ENCODE peak calls at places on chromosomes 5 and 9, in six cellular contexts. Z is endothelial cell of umbilical vein, G is prostate gland, L is H1, V is transverse colon, P is HCT116. J is an unnamed sample.

GRCh38 chr5:115490601-115491000 is 54.0 kb downstream of the FEM1C start:
- DNase-seq in Z (no peak), G (no peak), L (no peak), V (no peak), P (no peak), J (no peak)

GRCh38 chr5:147713550-147714295 is 68.8 kb downstream of the JAKMIP2 start:
- DNase-seq in Z (no peak), G (no peak), L (no peak), V (no peak), P (no peak), J (no peak)

GRCh38 chr9:70420267-70421019 is 6.0 kb upstream of the KLF9 start:
- DNase-seq in Z (peak; percentile 91), G (peak; percentile 96), L (peak; percentile 57), V (peak; percentile 92), P (peak; percentile 42), J (peak; percentile 95)

GRCh38 chr9:14296462-14296861 is 17.5 kb downstream of the NFIB start:
- DNase-seq in Z (no peak), G (no peak), L (no peak), V (no peak), P (no peak), J (no peak)

GRCh38 chr5:165920655-165921054 is 2370.8 kb upstream of the WWC1 start:
- DNase-seq in Z (no peak), G (no peak), L (no peak), V (no peak), P (no peak), J (no peak)

GRCh38 chr5:128632264-128632663 is 94.2 kb upstream of the FBN2 start:
- DNase-seq in Z (peak; percentile 57), G (no peak), L (no peak), V (no peak), P (no peak), J (no peak)

GRCh38 chr9:135792268-135793128 is 90.5 kb downstream of the KCNT1 start:
- DNase-seq in Z (no peak), G (no peak), L (no peak), V (no peak), P (no peak), J (no peak)

GRCh38 chr5:113329981-113330380 is 104.8 kb downstream of the TSSK1B start:
- DNase-seq in Z (no peak), G (no peak), L (no peak), V (no peak), P (no peak), J (no peak)

DNA sequence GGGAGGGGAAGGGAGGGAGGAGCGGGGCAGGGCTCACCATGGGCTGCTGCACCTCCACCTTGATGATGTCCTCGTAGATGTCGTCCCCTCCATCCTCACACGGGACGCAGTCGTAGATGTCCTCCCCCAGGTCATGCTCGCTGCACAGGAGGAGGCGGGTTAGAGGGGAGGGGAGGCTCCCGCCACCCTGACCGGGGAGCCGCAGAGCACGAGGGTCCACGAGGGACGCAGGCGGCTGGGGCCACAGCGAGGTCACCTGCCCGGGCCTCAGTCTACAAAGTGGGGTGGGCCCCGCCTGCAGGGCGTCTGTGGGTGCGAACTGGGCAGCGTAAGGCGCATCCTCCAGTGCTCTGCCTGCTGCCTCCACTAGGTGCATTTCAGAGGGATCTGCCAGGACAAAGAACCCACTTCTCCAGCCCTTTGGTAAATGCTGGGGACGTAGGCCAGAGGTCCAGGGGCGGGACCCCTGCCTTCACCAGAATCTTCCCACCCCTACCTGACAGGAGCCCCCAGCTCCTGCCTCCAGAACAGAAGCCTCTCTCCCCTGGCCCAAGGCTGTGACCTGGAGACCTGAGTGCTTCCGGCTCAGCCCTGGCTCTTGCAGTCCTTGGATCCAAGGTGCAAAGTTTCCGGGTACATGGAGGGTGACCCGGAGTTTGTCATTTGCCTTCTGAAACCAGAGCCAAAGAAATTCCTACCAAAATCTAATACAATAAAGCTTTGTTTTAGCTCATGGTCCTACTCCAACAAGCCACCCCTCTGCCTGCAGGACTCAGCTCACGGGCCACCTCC is 74.1 kb upstream of the SARDH start:
- DNase-seq in Z (no peak), G (no peak), L (no peak), V (no peak), P (no peak), J (no peak)
- TF ChIP-seq POLR2A in Z (no peak), G (no peak), L (no peak), V (no peak), P (no peak), J (no peak)

GRCh38 chr5:137486707-137487106 is 12.4 kb downstream of the SPOCK1 start:
- DNase-seq in Z (peak; percentile 81), G (no peak), L (no peak), V (no peak), P (no peak), J (no peak)

GRCh38 chr5:137491121-137491520 is 8.0 kb downstream of the SPOCK1 start:
- DNase-seq in Z (peak; percentile 49), G (no peak), L (no peak), V (no peak), P (no peak), J (no peak)

GRCh38 chr5:137488516-137488915 is 10.6 kb downstream of the SPOCK1 start:
- DNase-seq in Z (no peak), G (no peak), L (no peak), V (no peak), P (no peak), J (no peak)

GRCh38 chr5:137488974-137489373 is 10.2 kb downstream of the SPOCK1 start:
- DNase-seq in Z (no peak), G (no peak), L (no peak), V (no peak), P (no peak), J (no peak)

GRCh38 chr5:137487600-137487999 is 11.5 kb downstream of the SPOCK1 start:
- DNase-seq in Z (peak; percentile 87), G (no peak), L (no peak), V (no peak), P (no peak), J (no peak)
- TF ChIP-seq POLR2AphosphoS5 in Z (peak; percentile 26), G (no peak), L (no peak), V (no peak), P (no peak), J (no peak)

GRCh38 chr9:91424403-91425176 is 958 bp upstream of the NFIL3 start:
- DNase-seq in Z (peak; percentile 60), G (peak; percentile 83), L (no peak), V (peak; percentile 87), P (no peak), J (peak; percentile 95)
- TF ChIP-seq CTCF in Z (no peak), G (no peak), L (no peak), V (no peak), P (no peak), J (peak; percentile 26)

GRCh38 chr5:119452373-119453044 is at the start of gene HSD17B4:
- DNase-seq in Z (peak; percentile 88), G (peak; percentile 90), L (peak; percentile 90), V (peak; percentile 94), P (peak; percentile 88), J (peak; percentile 97)
- TF ChIP-seq POLR2A in Z (peak; percentile 39), G (peak; percentile 43), L (peak; percentile 75), V (peak; percentile 85), P (peak; percentile 33), J (no peak)

GRCh38 chr5:172870807-172871431 is 36.9 kb downstream of the ERGIC1 start:
- DNase-seq in Z (peak; percentile 61), G (no peak), L (no peak), V (no peak), P (no peak), J (peak; percentile 75)
- TF ChIP-seq POLR2AphosphoS5 in Z (no peak), G (no peak), L (no peak), V (no peak), P (no peak), J (peak; percentile 69)

DNA sequence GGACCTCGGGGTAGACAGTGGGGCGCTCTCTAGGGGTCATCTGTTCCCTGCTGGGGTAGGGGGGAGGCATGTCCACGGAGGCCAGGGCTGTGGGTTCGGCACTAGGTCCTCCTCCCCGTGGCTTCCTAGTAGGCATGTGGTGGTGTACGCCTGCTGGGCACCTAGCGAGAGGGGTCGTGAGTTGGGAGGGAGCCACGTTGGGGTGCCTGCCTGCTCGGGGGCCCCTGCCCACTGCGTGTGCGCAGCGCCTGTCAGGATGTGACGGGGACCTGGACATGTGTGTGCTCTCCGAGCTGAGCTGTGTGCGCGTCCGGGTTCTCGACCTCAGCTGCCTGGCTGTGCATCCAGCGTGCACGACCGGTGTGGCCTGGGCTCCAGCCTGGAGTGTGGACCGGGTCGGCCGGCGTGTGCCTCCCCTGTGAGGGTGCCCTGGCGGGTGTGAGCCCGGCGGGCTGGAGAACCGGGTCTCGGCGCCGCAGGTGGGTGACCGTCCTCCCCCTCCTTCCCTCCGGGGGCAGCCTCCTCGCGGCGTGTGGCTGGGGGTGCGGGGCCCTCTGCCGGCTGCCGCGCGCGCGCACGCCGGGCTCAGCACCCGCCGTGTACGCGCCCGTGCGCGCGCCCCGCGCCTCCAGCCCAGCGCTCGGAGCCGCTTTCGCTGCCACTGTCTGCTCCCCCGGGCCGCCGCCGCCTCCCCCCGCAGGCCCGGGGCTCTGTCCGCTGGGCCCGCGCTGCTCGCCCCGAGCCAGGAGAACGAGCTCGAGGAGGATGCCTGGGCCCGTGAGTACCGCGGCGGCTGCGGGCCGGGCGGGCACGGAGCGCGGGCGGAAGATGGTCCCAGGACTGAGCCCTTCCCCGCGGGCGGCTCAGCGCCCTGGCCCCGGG is at the start of gene PRR7:
- DNase-seq in Z (peak; percentile 56), G (peak; percentile 51), L (no peak), V (peak; percentile 67), P (no peak), J (peak; percentile 94)
- TF ChIP-seq CTCF in Z (no peak), G (no peak), L (no peak), V (no peak), P (no peak), J (peak; percentile 41)

DNA sequence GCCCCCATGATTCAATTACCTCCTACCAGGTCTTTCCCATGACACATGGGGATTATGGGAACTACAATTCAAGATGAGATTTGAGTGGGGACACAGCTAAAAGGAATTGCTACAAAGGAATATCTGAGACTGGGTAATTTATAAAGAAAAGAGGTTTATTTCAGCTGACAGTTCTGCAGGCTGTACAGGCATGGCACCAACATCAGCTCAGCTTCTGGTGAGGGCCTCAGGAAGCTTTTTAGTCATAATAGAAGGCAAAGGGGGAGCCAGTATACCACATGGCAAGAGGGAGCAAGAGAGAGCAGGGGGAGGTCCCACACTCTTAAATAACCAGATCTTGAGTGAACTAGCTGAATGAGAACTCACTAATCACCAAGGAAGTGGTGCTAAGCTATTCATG is 11.2 kb upstream of the ALDOB start:
- DNase-seq in Z (no peak), G (no peak), L (no peak), V (no peak), P (no peak), J (no peak)
- TF ChIP-seq POLR2A in Z (no peak), G (no peak), L (no peak), V (no peak), P (no peak), J (no peak)

DNA sequence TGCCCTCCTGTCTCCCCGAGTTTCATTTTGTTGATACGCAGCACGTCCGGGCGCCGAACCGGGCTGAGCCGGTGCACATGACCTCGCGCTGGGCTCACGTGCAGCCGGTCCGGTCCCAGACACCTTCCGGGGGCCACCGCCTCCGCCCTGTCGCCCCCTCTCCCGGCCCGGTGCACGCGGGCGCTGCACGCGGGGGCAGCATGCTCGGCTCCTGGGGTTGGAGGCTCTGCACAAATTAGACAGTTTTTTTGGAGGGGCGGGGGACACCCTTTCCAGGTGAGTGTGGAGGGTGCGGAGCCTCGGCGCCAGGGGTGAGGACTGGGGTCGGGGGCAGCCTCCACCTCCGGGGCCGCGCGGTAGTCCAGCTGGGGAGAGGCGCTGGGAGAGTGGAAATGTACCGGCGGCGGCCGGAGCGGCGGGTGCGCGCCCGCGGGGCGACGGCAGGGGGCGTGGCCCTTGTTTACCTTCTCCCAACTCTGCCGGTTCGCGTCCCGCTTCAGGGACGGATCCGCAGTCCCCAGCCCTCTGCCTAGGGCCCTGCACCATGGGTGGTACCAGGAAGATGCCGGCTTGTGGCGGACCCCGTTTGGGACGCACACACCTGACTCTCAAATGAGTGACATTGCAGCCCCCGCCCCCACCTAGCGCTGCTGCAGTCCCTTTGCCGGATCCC is 1.1 kb downstream of the JADE2 start:
- DNase-seq in Z (peak; percentile 73), G (peak; percentile 73), L (no peak), V (peak; percentile 87), P (peak; percentile 84), J (peak; percentile 94)
- TF ChIP-seq POLR2AphosphoS5 in Z (no peak), G (peak; percentile 5), L (peak; percentile 29), V (peak; percentile 29), P (peak; percentile 71), J (peak; percentile 68)